ENCODE peak calls at places on chromosomes 2 and 18, in four cellular contexts. One of them, this sample, is unnamed. For H3K4me1, the result is how much of the 10 kb centered on the place peaks cover.

GRCh38 chr2:95267458-95268207 is 6.6 kb upstream of the PROM2 start:
- DNase-seq in psoas muscle: no peak
- DNase-seq in adrenal gland: peak
- DNase-seq in endothelial cell of umbilical vein: no peak
- DNase-seq in this sample: peak

GRCh38 chr2:47488870-47489584 is 86.1 kb downstream of the MSH2 start:
- DNase-seq in psoas muscle: no peak
- DNase-seq in adrenal gland: no peak
- DNase-seq in endothelial cell of umbilical vein: peak
- DNase-seq in this sample: no peak

GRCh38 chr2:235844561-235844960 is 323.6 kb downstream of the GBX2 start:
- DNase-seq in psoas muscle: no peak
- DNase-seq in adrenal gland: no peak
- DNase-seq in endothelial cell of umbilical vein: no peak
- DNase-seq in this sample: no peak

GRCh38 chr2:85611705-85612587 is at the start of gene C2orf68:
- DNase-seq in psoas muscle: peak
- DNase-seq in adrenal gland: peak
- DNase-seq in endothelial cell of umbilical vein: peak
- DNase-seq in this sample: peak

GRCh38 chr18:36078751-36079529 is 11.6 kb upstream of the RPRD1A start:
- DNase-seq in psoas muscle: no peak
- DNase-seq in adrenal gland: no peak
- DNase-seq in endothelial cell of umbilical vein: no peak
- DNase-seq in this sample: no peak

GRCh38 chr2:54106631-54107454 is 8.6 kb upstream of the ACYP2 start:
- DNase-seq in psoas muscle: no peak
- DNase-seq in adrenal gland: peak
- DNase-seq in endothelial cell of umbilical vein: peak
- DNase-seq in this sample: no peak

GRCh38 chr2:9380702-9381628 is 42.4 kb downstream of the ITGB1BP1 start:
- DNase-seq in psoas muscle: peak
- DNase-seq in adrenal gland: no peak
- DNase-seq in endothelial cell of umbilical vein: peak
- DNase-seq in this sample: no peak

GRCh38 chr2:131058905-131059304 is 34.4 kb downstream of the FAM168B start:
- DNase-seq in psoas muscle: no peak
- DNase-seq in adrenal gland: no peak
- DNase-seq in endothelial cell of umbilical vein: no peak
- DNase-seq in this sample: no peak

GRCh38 chr2:46304635-46305034 is 7.4 kb downstream of the EPAS1 start:
- DNase-seq in psoas muscle: no peak
- DNase-seq in adrenal gland: no peak
- DNase-seq in endothelial cell of umbilical vein: no peak
- DNase-seq in this sample: no peak
- H3K4me1 ChIP-seq in psoas muscle: under half
- H3K4me1 ChIP-seq in adrenal gland: under half
- H3K4me1 ChIP-seq in endothelial cell of umbilical vein: half or more
- H3K4me1 ChIP-seq in this sample: half or more

GRCh38 chr18:50287441-50288347 is at the start of gene CXXC1:
- DNase-seq in psoas muscle: peak
- DNase-seq in adrenal gland: peak
- DNase-seq in endothelial cell of umbilical vein: peak
- DNase-seq in this sample: peak
- TF ChIP-seq CTCF in psoas muscle: peak
- TF ChIP-seq CTCF in adrenal gland: peak
- TF ChIP-seq CTCF in endothelial cell of umbilical vein: peak
- TF ChIP-seq CTCF in this sample: peak

DNA sequence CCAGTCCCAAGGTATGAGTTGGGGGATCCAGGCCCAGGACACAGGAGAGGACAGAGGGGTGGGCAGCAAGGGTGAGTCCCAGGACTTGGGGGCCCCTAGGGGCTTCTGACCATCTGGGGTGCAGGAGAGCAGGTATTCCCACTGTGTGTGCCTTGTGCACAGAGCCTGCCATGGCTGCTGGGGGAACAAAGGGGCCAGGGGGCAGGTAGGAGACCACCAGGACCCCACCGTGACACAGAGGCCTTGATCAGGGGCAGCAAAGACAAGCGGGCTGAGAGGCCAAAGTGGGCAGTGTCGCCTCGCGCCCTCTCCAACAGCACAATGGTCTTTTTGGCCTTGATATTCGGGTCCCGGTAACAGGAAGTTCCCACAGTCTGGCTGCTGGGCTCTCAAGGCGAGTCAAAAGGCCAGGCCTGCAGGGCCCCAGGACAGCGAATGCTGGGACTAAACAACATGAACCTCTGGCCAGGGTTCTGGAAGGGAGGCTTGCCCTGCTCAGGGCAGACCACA is 12.3 kb upstream of the GPR17 start:
- DNase-seq in psoas muscle: peak
- DNase-seq in adrenal gland: no peak
- DNase-seq in endothelial cell of umbilical vein: peak
- DNase-seq in this sample: no peak
- H3K27ac ChIP-seq in psoas muscle: no peak
- H3K27ac ChIP-seq in adrenal gland: no peak
- H3K27ac ChIP-seq in endothelial cell of umbilical vein: no peak
- H3K27ac ChIP-seq in this sample: no peak

DNA sequence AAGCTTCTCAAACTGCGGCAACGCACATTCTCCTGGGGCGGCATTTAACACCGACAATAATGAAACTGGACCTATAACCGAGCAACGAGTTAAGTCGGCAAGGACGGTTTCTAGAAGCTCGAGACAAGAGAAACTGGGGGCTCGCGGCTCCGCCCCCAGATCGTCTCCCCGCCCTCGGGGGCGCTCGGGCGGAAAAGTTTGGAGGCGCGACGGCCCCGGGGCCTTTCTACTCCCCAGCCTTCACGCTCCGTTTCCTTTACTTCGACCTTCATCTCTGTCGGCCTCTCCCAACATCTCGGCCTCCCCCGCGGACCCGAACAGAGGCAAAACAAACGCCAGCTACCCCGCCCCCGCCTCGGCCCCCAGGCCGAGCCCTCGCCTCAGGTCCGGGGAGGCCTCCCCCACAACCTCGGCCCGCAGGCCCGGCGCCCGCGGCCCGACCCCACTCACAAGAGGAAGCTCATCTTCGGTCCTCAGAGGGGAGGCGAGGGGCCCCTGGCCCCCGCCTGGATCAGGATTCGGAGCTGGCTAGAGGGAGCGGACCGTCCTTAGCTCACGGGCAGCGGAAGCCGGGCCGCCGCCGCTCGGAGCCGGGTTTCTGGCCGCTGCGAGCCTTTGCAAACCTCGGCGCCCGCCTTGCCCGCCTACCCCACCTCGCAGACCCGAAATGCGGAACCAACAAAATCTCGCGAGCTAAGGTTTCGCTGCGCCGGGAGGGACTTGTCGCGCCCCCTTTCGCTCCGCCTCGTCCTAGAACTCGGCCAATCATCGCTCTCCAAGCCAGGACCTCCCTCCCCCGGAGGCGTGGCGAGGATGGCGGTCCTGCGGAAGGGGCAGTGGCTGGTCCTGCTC is at the start of gene MOB1A:
- DNase-seq in psoas muscle: peak
- DNase-seq in adrenal gland: peak
- DNase-seq in endothelial cell of umbilical vein: peak
- DNase-seq in this sample: peak
- H3K4me1 ChIP-seq in psoas muscle: under half
- H3K4me1 ChIP-seq in adrenal gland: under half
- H3K4me1 ChIP-seq in endothelial cell of umbilical vein: under half
- H3K4me1 ChIP-seq in this sample: half or more

DNA sequence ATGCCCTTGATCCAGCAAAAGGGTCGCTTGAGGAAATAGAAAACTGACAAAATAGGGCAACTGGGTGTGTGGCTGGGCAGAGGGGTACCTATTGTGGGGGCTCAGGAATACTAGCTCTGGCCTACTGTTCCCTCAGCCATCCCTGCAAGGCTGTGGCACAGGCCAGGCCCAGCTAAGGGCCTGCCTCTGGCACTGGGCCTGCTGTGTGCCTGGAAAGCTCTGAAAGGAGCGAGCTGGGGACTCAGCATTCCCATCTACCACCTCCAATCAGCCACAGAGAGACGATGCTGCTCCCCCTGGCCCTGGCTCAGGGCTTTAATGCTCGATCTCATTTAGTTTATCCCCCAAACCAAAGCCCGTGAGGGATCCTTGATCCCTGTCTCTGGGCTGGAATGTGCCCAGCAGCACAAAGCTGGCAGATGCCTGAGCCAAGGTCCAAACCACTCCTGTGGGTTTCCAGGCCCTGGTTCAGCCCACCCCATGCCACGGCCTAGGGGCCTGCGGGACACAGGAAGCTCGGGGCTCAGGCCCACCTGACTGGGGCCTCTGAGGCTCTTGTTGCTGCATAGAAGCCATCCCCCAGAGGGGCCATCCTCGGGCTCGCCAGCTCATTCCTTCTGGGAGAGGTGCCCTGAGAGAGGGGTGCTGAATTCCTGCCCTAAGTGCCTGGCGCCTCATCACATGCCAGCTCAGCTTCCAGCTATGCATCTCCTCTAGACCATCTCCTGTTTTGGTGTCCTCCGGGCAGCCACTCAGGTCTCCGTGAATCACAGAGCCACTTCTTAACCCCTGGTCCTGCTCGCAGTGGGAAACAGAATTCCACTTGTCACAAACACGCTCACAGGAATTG is 43.0 kb upstream of the KCNF1 start:
- DNase-seq in psoas muscle: no peak
- DNase-seq in adrenal gland: no peak
- DNase-seq in endothelial cell of umbilical vein: no peak
- DNase-seq in this sample: no peak
- TF ChIP-seq CTCF in psoas muscle: no peak
- TF ChIP-seq CTCF in adrenal gland: no peak
- TF ChIP-seq CTCF in endothelial cell of umbilical vein: no peak
- TF ChIP-seq CTCF in this sample: no peak

DNA sequence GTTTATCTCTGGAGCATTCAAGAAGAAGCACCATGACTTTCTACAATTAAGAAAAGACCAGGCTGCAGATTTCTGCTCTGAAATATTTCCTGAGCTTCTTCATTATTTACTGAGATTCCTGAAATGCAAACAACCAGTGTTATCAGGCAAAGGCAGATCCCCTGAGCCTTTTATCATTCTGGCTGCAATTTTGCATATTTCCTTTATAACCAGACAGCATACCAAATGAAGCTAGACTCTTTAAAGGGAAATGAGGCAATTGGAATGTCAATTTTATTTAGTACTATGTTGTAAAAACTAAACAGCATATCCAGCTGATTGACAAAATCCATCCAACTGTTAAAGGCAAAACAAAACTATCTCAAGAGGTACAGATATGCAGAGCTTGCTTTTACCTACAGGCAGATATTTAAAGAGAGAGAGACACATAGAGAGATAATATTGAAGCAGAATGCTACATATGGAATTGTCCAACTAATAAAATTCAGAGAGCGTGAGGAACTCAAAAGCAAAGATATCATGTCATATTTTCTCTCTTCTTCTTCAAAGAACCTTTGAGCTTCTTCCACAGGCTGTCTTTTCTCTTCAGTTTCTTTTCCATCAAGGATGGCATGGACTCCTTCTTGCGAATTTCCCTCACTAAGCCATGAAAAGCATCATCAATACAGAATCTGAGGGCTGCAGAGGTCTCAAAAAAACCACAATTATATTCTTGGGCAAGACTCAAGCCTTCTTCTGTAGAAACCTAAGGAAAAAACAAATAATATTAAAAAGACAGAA is 372.3 kb downstream of the RIT2 start:
- DNase-seq in psoas muscle: no peak
- DNase-seq in adrenal gland: no peak
- DNase-seq in endothelial cell of umbilical vein: no peak
- DNase-seq in this sample: no peak
- H3K27ac ChIP-seq in psoas muscle: no peak
- H3K27ac ChIP-seq in adrenal gland: no peak
- H3K27ac ChIP-seq in endothelial cell of umbilical vein: no peak
- H3K27ac ChIP-seq in this sample: no peak

GRCh38 chr2:17373041-17373440 is 145.2 kb downstream of the RAD51AP2 start:
- DNase-seq in psoas muscle: no peak
- DNase-seq in adrenal gland: no peak
- DNase-seq in endothelial cell of umbilical vein: no peak
- DNase-seq in this sample: no peak
- H3K4me1 ChIP-seq in psoas muscle: under half
- H3K4me1 ChIP-seq in adrenal gland: under half
- H3K4me1 ChIP-seq in endothelial cell of umbilical vein: under half
- H3K4me1 ChIP-seq in this sample: under half

GRCh38 chr18:50060822-50061221 is 134.1 kb downstream of the MYO5B start:
- DNase-seq in psoas muscle: no peak
- DNase-seq in adrenal gland: no peak
- DNase-seq in endothelial cell of umbilical vein: no peak
- DNase-seq in this sample: no peak

GRCh38 chr18:50058731-50059130 is 136.2 kb downstream of the MYO5B start:
- DNase-seq in psoas muscle: no peak
- DNase-seq in adrenal gland: no peak
- DNase-seq in endothelial cell of umbilical vein: no peak
- DNase-seq in this sample: no peak

GRCh38 chr18:50055474-50055873 is 139.5 kb downstream of the MYO5B start:
- DNase-seq in psoas muscle: no peak
- DNase-seq in adrenal gland: no peak
- DNase-seq in endothelial cell of umbilical vein: no peak
- DNase-seq in this sample: no peak

GRCh38 chr18:50056185-50056584 is 138.8 kb downstream of the MYO5B start:
- DNase-seq in psoas muscle: no peak
- DNase-seq in adrenal gland: no peak
- DNase-seq in endothelial cell of umbilical vein: no peak
- DNase-seq in this sample: no peak

GRCh38 chr18:50057009-50057408 is 137.9 kb downstream of the MYO5B start:
- DNase-seq in psoas muscle: no peak
- DNase-seq in adrenal gland: no peak
- DNase-seq in endothelial cell of umbilical vein: no peak
- DNase-seq in this sample: no peak
- TF ChIP-seq CTCF in psoas muscle: no peak
- TF ChIP-seq CTCF in adrenal gland: no peak
- TF ChIP-seq CTCF in endothelial cell of umbilical vein: no peak
- TF ChIP-seq CTCF in this sample: no peak

GRCh38 chr2:187506416-187506815 is 47.8 kb downstream of the TFPI start:
- DNase-seq in psoas muscle: no peak
- DNase-seq in adrenal gland: no peak
- DNase-seq in endothelial cell of umbilical vein: no peak
- DNase-seq in this sample: no peak

GRCh38 chr2:187511356-187512315 is 42.6 kb downstream of the TFPI start:
- DNase-seq in psoas muscle: no peak
- DNase-seq in adrenal gland: no peak
- DNase-seq in endothelial cell of umbilical vein: no peak
- DNase-seq in this sample: no peak

GRCh38 chr2:187514930-187515329 is 39.3 kb downstream of the TFPI start:
- DNase-seq in psoas muscle: no peak
- DNase-seq in adrenal gland: no peak
- DNase-seq in endothelial cell of umbilical vein: no peak
- DNase-seq in this sample: no peak

GRCh38 chr2:187505064-187505672 is 49.1 kb downstream of the TFPI start:
- DNase-seq in psoas muscle: no peak
- DNase-seq in adrenal gland: no peak
- DNase-seq in endothelial cell of umbilical vein: peak
- DNase-seq in this sample: no peak

GRCh38 chr2:187509667-187510417 is 44.4 kb downstream of the TFPI start:
- DNase-seq in psoas muscle: no peak
- DNase-seq in adrenal gland: no peak
- DNase-seq in endothelial cell of umbilical vein: no peak
- DNase-seq in this sample: no peak
- H3K27ac ChIP-seq in psoas muscle: no peak
- H3K27ac ChIP-seq in adrenal gland: no peak
- H3K27ac ChIP-seq in endothelial cell of umbilical vein: no peak
- H3K27ac ChIP-seq in this sample: no peak

This sample was measured in left lung.